ENCODE peak calls at places on chromosomes 11 and 22, in ten cellular contexts. U, P, W, B, V, X, O, M, G and E are unnamed samples.

GRCh38 chr22:22787805-22788459 is 99.7 kb upstream of the IGLL5 start:
- DNase-seq in O (no peak), M (peak), X (peak), U (peak), G (peak), P (peak), B (peak), V (no peak), W (peak), E (peak)

GRCh38 chr11:123374622-123374968 is 55.5 kb upstream of the GRAMD1B start:
- DNase-seq in W (no peak), P (no peak), O (no peak), B (no peak), M (no peak), V (no peak), X (no peak), G (no peak), U (no peak), E (no peak)

GRCh38 chr11:19525714-19526113 is 186.9 kb upstream of the NAV2 start:
- DNase-seq in P (no peak), M (no peak), O (no peak), G (no peak), V (no peak), B (no peak), W (no peak), U (no peak), X (no peak), E (no peak)

GRCh38 chr22:49206281-49206680 is 621.4 kb downstream of the BRD1 start:
- DNase-seq in B (no peak), V (no peak), P (no peak), G (no peak), X (no peak), M (no peak), U (no peak), O (no peak), W (no peak), E (no peak)

GRCh38 chr11:123654566-123655081 is at the start of gene SCN3B:
- DNase-seq in M (peak), P (no peak), W (peak), G (peak), X (peak), U (no peak), O (no peak), V (no peak), B (peak), E (no peak)

GRCh38 chr11:60706931-60707330 is 7.5 kb downstream of the MS4A8 start:
- DNase-seq in M (no peak), P (no peak), U (no peak), W (no peak), X (no peak), B (no peak), G (no peak), V (no peak), O (no peak), E (no peak)

GRCh38 chr11:46285594-46286033 is 8.2 kb downstream of the CREB3L1 start:
- DNase-seq in P (no peak), G (no peak), V (no peak), X (peak), W (no peak), B (peak), O (no peak), U (no peak), M (no peak), E (peak)

GRCh38 chr11:25068451-25068850 is 571.6 kb downstream of the LUZP2 start:
- DNase-seq in W (peak), M (no peak), P (no peak), B (no peak), X (no peak), G (no peak), V (no peak), O (no peak), U (no peak), E (no peak)

GRCh38 chr11:118918686-118919280 is 6.9 kb downstream of the BCL9L start:
- DNase-seq in M (no peak), V (no peak), W (no peak), G (no peak), U (no peak), P (no peak), O (peak), X (peak), B (no peak), E (no peak)

GRCh38 chr11:2670541-2671100 is 29.2 kb downstream of the KCNQ1OT1 start:
- DNase-seq in W (no peak), X (no peak), G (no peak), O (no peak), V (no peak), B (no peak), U (no peak), M (no peak), P (no peak), E (no peak)

GRCh38 chr11:128201801-128202200 is 385.6 kb downstream of the ETS1 start:
- DNase-seq in U (no peak), B (no peak), M (no peak), V (no peak), W (no peak), G (no peak), P (no peak), O (no peak), X (no peak), E (no peak)

GRCh38 chr22:19962909-19963806 is 21.5 kb upstream of the TXNRD2 start:
- DNase-seq in G (peak), V (no peak), P (no peak), O (no peak), B (no peak), M (no peak), X (peak), U (no peak), W (peak), E (no peak)

GRCh38 chr11:76793834-76794291 is 10.7 kb downstream of the TSKU start:
- DNase-seq in G (no peak), W (no peak), B (no peak), U (no peak), O (no peak), V (no peak), X (no peak), P (no peak), M (no peak), E (no peak)

GRCh38 chr11:3215346-3216026 is 3.1 kb downstream of the MRGPRG start:
- DNase-seq in M (no peak), B (no peak), V (no peak), G (peak), U (no peak), W (no peak), P (no peak), X (no peak), O (no peak), E (no peak)

GRCh38 chr11:68022531-68022930 is 8.0 kb upstream of the NDUFS8 start:
- DNase-seq in O (no peak), B (no peak), V (no peak), P (no peak), X (no peak), M (no peak), W (no peak), U (no peak), G (no peak), E (no peak)

GRCh38 chr22:24043957-24044356 is 32.9 kb downstream of the CABIN1 start:
- DNase-seq in B (no peak), U (no peak), W (no peak), G (no peak), V (no peak), M (no peak), O (no peak), X (no peak), P (no peak), E (no peak)

GRCh38 chr11:61682093-61682732 is 2.0 kb downstream of the DAGLA start:
- DNase-seq in U (no peak), B (no peak), O (peak), P (no peak), W (no peak), X (no peak), G (peak), M (no peak), V (no peak), E (no peak)

GRCh38 chr11:87453531-87454089 is 415.9 kb downstream of the TMEM135 start:
- DNase-seq in W (no peak), P (peak), V (no peak), U (no peak), O (no peak), X (no peak), M (no peak), G (no peak), B (no peak), E (no peak)

GRCh38 chr11:134474942-134475341 is 62.9 kb upstream of the B3GAT1 start:
- DNase-seq in W (no peak), P (no peak), G (no peak), U (no peak), B (no peak), V (no peak), X (no peak), O (no peak), M (no peak), E (no peak)

GRCh38 chr11:9796276-9796675 is 132.4 kb downstream of the SWAP70 start:
- DNase-seq in M (no peak), B (no peak), O (no peak), P (no peak), U (no peak), V (no peak), X (no peak), W (no peak), G (no peak), E (no peak)